ENCODE peak calls at places on chromosomes 1 and 21, in seven cellular contexts. X, P, R, Z, Q, V and N are unnamed samples.

GRCh38 chr1:36776949-36777348 is 257.4 kb downstream of the GRIK3 start:
- DNase-seq in X (no peak), P (no peak), R (no peak), Z (no peak), Q (no peak), V (no peak), N (no peak)

GRCh38 chr1:119160851-119161250 is 20.4 kb upstream of the WARS2 start:
- DNase-seq in X (peak), P (no peak), R (no peak), Z (peak), Q (no peak), V (no peak), N (peak)

GRCh38 chr1:201295346-201295745 is 12.0 kb downstream of the PKP1 start:
- DNase-seq in X (no peak), P (no peak), R (no peak), Z (no peak), Q (no peak), V (no peak), N (no peak)

GRCh38 chr1:39370602-39371001 is 120.8 kb upstream of the BMP8A start:
- DNase-seq in X (no peak), P (no peak), R (no peak), Z (no peak), Q (no peak), V (no peak), N (peak)

GRCh38 chr1:104630567-104630966 is 880.9 kb downstream of the AMY1C start:
- DNase-seq in X (peak), P (no peak), R (no peak), Z (no peak), Q (no peak), V (no peak), N (no peak)

GRCh38 chr1:3186526-3186921 is 117.5 kb downstream of the PRDM16 start:
- DNase-seq in X (peak), P (peak), R (no peak), Z (peak), Q (peak), V (no peak), N (no peak)

GRCh38 chr1:67679691-67680090 is 5.3 kb upstream of the GADD45A start:
- DNase-seq in X (no peak), P (no peak), R (no peak), Z (peak), Q (no peak), V (no peak), N (peak)

GRCh38 chr1:158071106-158071505 is 77.7 kb downstream of the KIRREL1 start:
- DNase-seq in X (no peak), P (no peak), R (no peak), Z (peak), Q (no peak), V (no peak), N (no peak)

GRCh38 chr1:200364121-200364759 is 45.6 kb downstream of the ZNF281 start:
- DNase-seq in X (peak), P (peak), R (no peak), Z (peak), Q (peak), V (peak), N (no peak)

GRCh38 chr21:46082638-46083270 is 15.2 kb upstream of the COL6A2 start:
- DNase-seq in X (no peak), P (no peak), R (no peak), Z (no peak), Q (peak), V (no peak), N (no peak)

GRCh38 chr1:155177918-155178281 is 4.3 kb downstream of the TRIM46 start:
- DNase-seq in X (no peak), P (no peak), R (no peak), Z (no peak), Q (no peak), V (no peak), N (no peak)

DNA sequence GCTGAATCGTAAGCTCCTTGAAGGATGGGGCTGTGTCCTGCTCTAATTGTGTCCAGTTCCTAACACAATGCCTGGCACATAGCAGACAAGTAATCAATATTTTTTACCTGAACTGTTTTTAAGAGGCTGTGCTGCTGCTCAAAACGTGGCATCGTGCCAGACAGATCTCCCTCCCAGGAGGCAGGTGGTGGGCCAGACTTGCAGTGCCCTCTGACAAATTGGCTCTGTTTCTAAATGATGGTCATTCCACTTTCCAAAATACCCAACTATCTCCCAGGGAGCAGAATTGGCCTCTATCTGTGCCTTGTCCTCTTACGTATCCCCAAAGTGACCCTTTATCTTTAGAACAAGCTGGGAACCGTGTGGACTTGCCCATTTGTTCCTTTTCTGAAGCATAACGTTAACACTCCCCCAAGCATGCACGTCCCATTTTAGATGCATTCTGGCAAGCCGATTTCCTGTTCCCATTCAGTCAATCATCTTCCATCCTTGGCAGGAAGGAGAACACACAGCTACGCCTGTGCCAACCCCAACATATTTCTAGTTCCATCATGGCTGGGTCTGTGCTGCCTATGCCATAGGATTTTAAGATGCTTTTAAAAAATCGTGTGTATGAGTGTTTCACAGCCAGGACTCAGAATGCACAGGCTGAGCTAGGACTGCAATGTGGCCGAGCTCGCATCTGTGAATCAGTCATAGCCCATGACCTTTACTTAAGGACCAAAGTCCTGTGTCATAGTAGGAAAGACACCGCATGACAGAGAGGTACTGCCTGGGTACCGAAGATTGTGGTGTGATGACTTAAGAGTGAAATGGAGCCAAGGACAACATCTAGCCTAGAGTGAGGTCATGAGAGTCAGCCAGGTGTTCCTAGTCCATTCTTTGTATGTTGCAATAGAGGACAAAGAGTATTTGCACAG is 408.6 kb downstream of the PRDM2 start:
- DNase-seq in X (no peak), P (no peak), R (no peak), Z (no peak), Q (peak), V (no peak), N (no peak)
- H3K18ac ChIP-seq in X (no peak), P (no peak), R (no peak), Z (no peak), Q (no peak), V (no peak), N (no peak)

GRCh38 chr1:24963099-24963872 is 33.2 kb upstream of the RUNX3 start:
- DNase-seq in X (no peak), P (no peak), R (no peak), Z (no peak), Q (no peak), V (no peak), N (no peak)
- H2BK5ac ChIP-seq in X (no peak), P (no peak), R (no peak), Z (no peak), Q (no peak), V (no peak), N (no peak)

DNA sequence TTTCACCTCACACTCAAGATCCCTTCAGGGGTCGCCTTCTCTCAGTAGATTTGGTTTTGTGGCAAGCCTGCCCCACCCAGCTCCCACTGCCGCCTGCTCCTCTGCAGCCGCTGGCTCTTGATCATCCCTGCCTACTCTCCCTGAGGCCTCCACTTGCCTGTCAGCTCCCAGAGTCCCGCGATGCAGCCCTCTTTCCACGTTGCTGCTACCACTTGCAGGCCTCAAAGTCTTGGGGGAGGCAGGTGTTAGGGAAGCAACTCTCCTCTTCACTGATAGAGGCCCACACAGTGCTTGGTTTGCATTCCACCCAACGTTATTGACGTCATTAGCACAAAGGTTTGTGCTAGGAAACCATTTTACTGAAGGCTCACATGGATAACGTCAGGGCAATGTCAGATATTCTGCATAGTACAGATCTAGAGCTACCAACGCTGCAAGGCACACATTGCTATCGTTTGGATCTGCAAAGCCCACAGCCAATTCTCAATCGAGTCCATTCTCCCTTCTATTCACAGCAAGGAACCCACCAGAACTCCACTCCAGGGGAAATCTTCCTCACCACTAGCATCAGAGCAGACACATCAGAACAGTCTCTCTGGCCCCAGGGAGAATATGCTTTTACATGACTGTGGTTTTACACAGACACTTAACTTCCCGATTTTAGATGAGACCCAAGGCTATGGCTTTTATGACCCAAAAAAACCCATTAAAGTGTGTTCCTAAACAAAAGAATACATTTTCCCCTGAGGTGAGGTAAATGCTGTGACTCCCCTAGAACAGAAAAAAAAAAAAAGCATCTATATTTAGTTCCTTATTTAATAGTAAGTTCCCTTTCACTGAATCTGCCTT is 519.5 kb upstream of the CAMK1G start:
- DNase-seq in X (no peak), P (no peak), R (no peak), Z (no peak), Q (no peak), V (no peak), N (peak)
- H3K18ac ChIP-seq in X (no peak), P (no peak), R (no peak), Z (no peak), Q (no peak), V (no peak), N (peak)

DNA sequence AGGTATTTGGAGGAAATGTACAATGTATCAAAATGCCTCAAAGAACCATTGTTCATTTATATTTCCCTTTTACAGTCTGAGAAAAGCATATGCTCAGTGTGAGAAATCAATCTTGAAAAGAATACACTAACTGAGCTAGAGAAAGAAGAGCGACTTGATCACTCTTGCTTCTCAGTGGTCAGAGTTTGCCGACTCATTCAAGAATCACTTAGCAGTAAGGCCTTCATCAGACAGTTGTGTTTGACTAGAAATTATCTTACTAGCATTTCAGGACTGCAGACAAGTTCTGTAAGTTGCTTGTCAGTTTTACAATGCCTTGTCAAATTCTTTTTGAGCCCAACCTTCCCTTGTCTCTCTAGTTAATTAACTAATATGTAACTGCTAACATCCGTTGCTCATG is 12.9 kb downstream of the RGS18 start:
- DNase-seq in X (no peak), P (peak), R (no peak), Z (peak), Q (no peak), V (no peak), N (no peak)
- H2BK5ac ChIP-seq in X (no peak), P (no peak), R (no peak), Z (no peak), Q (no peak), V (no peak), N (no peak)

DNA sequence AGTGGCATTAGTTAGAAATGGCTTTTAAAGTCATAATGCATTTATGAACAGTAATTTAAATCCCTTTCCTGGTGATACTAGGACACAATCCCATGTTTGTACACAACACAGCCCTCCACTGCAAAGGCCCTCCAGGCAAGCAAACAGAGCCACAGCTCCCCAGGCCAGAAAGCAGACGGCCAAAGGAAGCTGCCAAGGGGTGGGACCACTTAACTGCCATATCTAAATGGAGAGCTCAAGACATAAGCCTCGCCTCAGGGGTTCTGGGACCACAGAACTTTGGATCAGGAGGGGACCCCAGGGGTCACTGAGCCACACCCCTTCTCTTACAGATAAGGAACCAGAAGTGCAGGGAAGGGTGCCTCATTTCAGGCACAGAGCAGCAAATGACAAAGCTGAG is 189.7 kb downstream of the KCNH1 start:
- DNase-seq in X (no peak), P (no peak), R (no peak), Z (no peak), Q (no peak), V (no peak), N (no peak)
- H3K18ac ChIP-seq in X (no peak), P (no peak), R (peak), Z (no peak), Q (no peak), V (no peak), N (no peak)

GRCh38 chr1:228109073-228109961 is at the start of gene MRPL55:
- DNase-seq in X (peak), P (peak), R (peak), Z (peak), Q (peak), V (peak), N (peak)
- H2BK5ac ChIP-seq in X (peak), P (peak), R (peak), Z (peak), Q (no peak), V (peak), N (peak)

GRCh38 chr1:78918157-78918556 is 88.4 kb downstream of the ADGRL4 start:
- DNase-seq in X (no peak), P (no peak), R (no peak), Z (peak), Q (no peak), V (no peak), N (no peak)
- H3K18ac ChIP-seq in X (no peak), P (no peak), R (no peak), Z (no peak), Q (no peak), V (no peak), N (no peak)

GRCh38 chr1:20346433-20346832 is 55.8 kb downstream of the VWA5B1 start:
- DNase-seq in X (no peak), P (no peak), R (no peak), Z (no peak), Q (no peak), V (no peak), N (no peak)
- H2BK5ac ChIP-seq in X (no peak), P (no peak), R (no peak), Z (no peak), Q (no peak), V (no peak), N (no peak)